ENCODE peak calls at places on chromosome 13, in seven cellular contexts. V is cardiac muscle cell, F is pancreas, E is K562, S is IMR-90, U is spleen, W is colonic mucosa. K is an unnamed sample. For H3K4me1, the result is how much of the 10 kb centered on the place peaks cover.

GRCh38 chr13:50574731-50575130 is 268.8 kb downstream of the DLEU7 start:
- DNase-seq in W (no peak), S (no peak), F (no peak), E (no peak), V (peak), U (no peak), K (no peak)

GRCh38 chr13:74930402-74931165 is 551.4 kb downstream of the TBC1D4 start:
- DNase-seq in F (no peak), W (no peak), V (no peak), E (no peak), U (no peak), S (peak), K (no peak)

GRCh38 chr13:40613192-40613818 is 53.1 kb downstream of the FOXO1 start:
- DNase-seq in F (no peak), S (no peak), E (no peak), W (peak), U (peak), V (no peak), K (peak)

GRCh38 chr13:51825165-51825592 is 19.8 kb downstream of the TMEM272 start:
- DNase-seq in F (no peak), V (peak), S (no peak), E (no peak), W (no peak), U (no peak), K (no peak)

GRCh38 chr13:74560325-74560724 is 426.1 kb upstream of the KLF12 start:
- DNase-seq in U (no peak), S (no peak), V (no peak), E (no peak), W (no peak), F (no peak), K (no peak)

GRCh38 chr13:66984241-66984640 is 245.9 kb downstream of the PCDH9 start:
- DNase-seq in U (no peak), S (peak), F (no peak), E (no peak), V (peak), W (no peak), K (no peak)

GRCh38 chr13:97434417-97435296 is 688 bp downstream of the RAP2A start:
- DNase-seq in E (peak), W (peak), F (peak), S (peak), U (no peak), V (peak), K (peak)

GRCh38 chr13:39888865-39889810 is 233.7 kb downstream of the COG6 start:
- DNase-seq in S (no peak), F (no peak), V (peak), E (no peak), U (no peak), W (no peak), K (no peak)

GRCh38 chr13:80083516-80084085 is 257.3 kb downstream of the SPRY2 start:
- DNase-seq in U (no peak), S (peak), W (no peak), E (no peak), F (no peak), V (peak), K (no peak)

GRCh38 chr13:44806841-44807240 is 182.4 kb downstream of the NUFIP1 start:
- DNase-seq in S (no peak), E (no peak), F (no peak), V (no peak), U (no peak), W (no peak), K (no peak)

GRCh38 chr13:40539954-40540706 is 126.3 kb downstream of the FOXO1 start:
- DNase-seq in W (no peak), V (peak), E (no peak), S (peak), F (no peak), U (no peak), K (no peak)

GRCh38 chr13:106533101-106533939 is 2.1 kb downstream of the EFNB2 start:
- DNase-seq in W (peak), F (peak), E (no peak), V (peak), U (peak), S (peak), K (peak)

GRCh38 chr13:102295316-102296048 is 106.4 kb downstream of the FGF14 start:
- DNase-seq in V (peak), U (no peak), E (no peak), S (peak), F (no peak), W (no peak), K (no peak)

GRCh38 chr13:76697277-76697676 is 188.9 kb downstream of the KCTD12 start:
- DNase-seq in S (no peak), E (no peak), W (no peak), U (no peak), V (no peak), F (no peak), K (no peak)

GRCh38 chr13:71240906-71241305 is 626.1 kb downstream of the DACH1 start:
- DNase-seq in W (no peak), E (no peak), F (no peak), U (no peak), S (no peak), V (peak), K (no peak)

GRCh38 chr13:111152836-111153235 is 37.7 kb downstream of the ARHGEF7 start:
- DNase-seq in S (no peak), F (no peak), V (no peak), E (peak), U (no peak), W (peak), K (no peak)

GRCh38 chr13:33918199-33918932 is 100.4 kb downstream of the RFC3 start:
- DNase-seq in U (no peak), F (no peak), E (no peak), V (peak), W (no peak), S (peak), K (no peak)

GRCh38 chr13:98476538-98476966 is 100.4 kb downstream of the STK24 start:
- DNase-seq in S (peak), W (no peak), F (peak), E (peak), V (peak), U (peak), K (peak)

GRCh38 chr13:48975926-48976676 is 389 bp downstream of the FNDC3A start:
- DNase-seq in F (peak), U (peak), E (peak), V (peak), W (peak), S (peak), K (peak)

GRCh38 chr13:76816394-76816793 is 69.8 kb downstream of the KCTD12 start:
- DNase-seq in F (no peak), W (no peak), S (no peak), V (no peak), E (no peak), U (no peak), K (no peak)

GRCh38 chr13:110559429-110559943 is 2.0 kb downstream of the RAB20 start:
- DNase-seq in S (peak), F (peak), E (no peak), V (peak), U (peak), W (peak), K (peak)

GRCh38 chr13:111957913-111958450 is 109.0 kb upstream of the SOX1 start:
- DNase-seq in U (peak), V (no peak), S (no peak), E (no peak), F (no peak), W (no peak), K (no peak)

GRCh38 chr13:39107484-39108040 is 69.3 kb downstream of the NHLRC3 start:
- DNase-seq in U (no peak), V (no peak), F (no peak), W (no peak), S (no peak), E (no peak), K (no peak)

GRCh38 chr13:37657134-37657533 is 58.6 kb upstream of the POSTN start:
- DNase-seq in U (no peak), V (peak), E (no peak), F (no peak), S (peak), W (no peak), K (no peak)

DNA sequence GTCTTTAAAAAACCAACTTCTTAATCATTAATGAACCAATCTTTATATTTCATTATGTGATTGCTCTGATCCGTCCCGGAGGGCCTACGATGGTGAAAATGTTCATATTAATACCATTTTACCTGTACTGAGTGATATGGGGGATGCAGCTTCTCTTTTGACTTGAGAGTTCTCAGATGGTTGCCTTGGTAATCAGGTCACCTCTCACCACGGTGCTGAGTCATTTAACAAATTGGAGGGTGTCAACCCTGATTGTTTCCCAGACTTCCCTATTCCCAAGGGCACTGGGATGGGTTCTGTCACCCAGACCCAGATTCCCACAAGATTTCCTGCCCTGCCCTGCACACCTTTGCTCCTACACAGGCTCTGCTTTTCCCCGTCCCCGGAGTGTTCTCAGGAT is 128.5 kb upstream of the TMTC4 start:
- DNase-seq in E (no peak), U (no peak), V (no peak), F (no peak), S (no peak), W (no peak), K (no peak)
- H3K4me1 ChIP-seq in E (under half), U (under half), V (under half), F (under half), S (under half), W (under half), K (under half)

GRCh38 chr13:92721610-92722009 is 505.0 kb upstream of the GPC6 start:
- DNase-seq in W (no peak), U (no peak), S (no peak), E (no peak), F (no peak), V (no peak), K (no peak)
- TF ChIP-seq CTCF in W (no peak), U (no peak), S (no peak), E (no peak), F (no peak), V (no peak), K (no peak)

GRCh38 chr13:113531041-113531873 is 40.7 kb upstream of the DCUN1D2 start:
- DNase-seq in S (no peak), U (peak), E (no peak), F (no peak), V (no peak), W (no peak), K (no peak)
- H3K4me1 ChIP-seq in S (under half), U (under half), E (under half), F (under half), V (under half), W (under half), K (under half)

GRCh38 chr13:43804461-43805070 is 17.8 kb upstream of the ENOX1 start:
- DNase-seq in S (peak), W (peak), E (peak), F (no peak), V (peak), U (no peak), K (no peak)
- TF ChIP-seq CTCF in S (peak), W (peak), E (no peak), F (peak), V (peak), U (peak), K (peak)

GRCh38 chr13:30313307-30313706 is 6.0 kb upstream of the KATNAL1 start:
- DNase-seq in S (no peak), E (no peak), V (no peak), F (no peak), U (no peak), W (no peak), K (no peak)
- H3K4me1 ChIP-seq in S (under half), E (under half), V (under half), F (under half), U (under half), W (under half), K (under half)

GRCh38 chr13:46544208-46544607 is 8.8 kb upstream of the LRCH1 start:
- DNase-seq in V (no peak), U (no peak), E (no peak), S (no peak), W (no peak), F (no peak), K (no peak)

GRCh38 chr13:46544811-46545210 is 8.2 kb upstream of the LRCH1 start:
- DNase-seq in S (no peak), E (no peak), U (no peak), W (no peak), V (no peak), F (no peak), K (no peak)

GRCh38 chr13:46542833-46543232 is 10.1 kb upstream of the LRCH1 start:
- DNase-seq in V (no peak), U (no peak), E (no peak), W (no peak), S (no peak), F (no peak), K (no peak)

GRCh38 chr13:46543307-46543706 is 9.7 kb upstream of the LRCH1 start:
- DNase-seq in F (no peak), S (no peak), W (no peak), U (no peak), E (no peak), V (no peak), K (no peak)

DNA sequence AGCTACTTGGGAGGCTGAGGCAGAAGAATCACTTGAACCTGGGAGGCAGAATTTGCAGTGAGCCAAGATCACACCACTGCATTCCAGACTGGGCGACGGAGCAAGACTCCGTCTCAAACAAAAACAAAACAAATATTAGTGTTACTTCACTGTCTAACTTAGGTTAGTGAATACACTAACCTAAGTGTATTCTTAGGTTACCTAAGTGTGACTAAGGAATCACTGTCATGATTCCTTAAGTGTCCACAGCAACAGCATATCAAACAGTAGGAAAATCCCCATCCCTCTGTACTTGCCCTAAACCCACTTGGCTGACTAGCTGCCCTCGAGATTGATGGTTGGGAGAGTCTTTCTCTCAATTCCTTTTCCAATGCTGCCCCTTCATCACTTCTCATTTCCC is 11.8 kb upstream of the LRCH1 start:
- DNase-seq in F (no peak), V (no peak), E (no peak), U (no peak), S (no peak), W (no peak), K (no peak)
- TF ChIP-seq CTCF in F (no peak), V (no peak), E (no peak), U (no peak), S (no peak), W (no peak), K (no peak)

K was measured in transverse colon.